ENCODE peak calls at places on chromosomes 13 and 19, in nine cellular contexts. M is A549, E is cardiac fibroblast, Z is uterus, Q is stomach, R is omental fat pad, C is fibroblast of lung, K is tibial artery, P is H9. U is an unnamed sample.

GRCh38 chr13:70568571-70568970 is 460.3 kb upstream of the KLHL1 start:
- DNase-seq in P (no peak), Z (no peak), C (peak), R (no peak), E (peak), Q (no peak), K (no peak), M (peak), U (no peak)

GRCh38 chr19:10876459-10877240 is 5.3 kb downstream of the CARM1 start:
- DNase-seq in M (no peak), P (no peak), Z (no peak), C (no peak), K (peak), R (no peak), E (no peak), Q (no peak), U (no peak)

GRCh38 chr19:38528213-38528755 is 89.5 kb downstream of the MAP4K1 start:
- DNase-seq in K (no peak), R (no peak), Q (no peak), P (no peak), Z (no peak), E (no peak), M (no peak), C (no peak), U (no peak)

GRCh38 chr19:28294395-28294794 is 918.6 kb downstream of the UQCRFS1 start:
- DNase-seq in C (no peak), E (peak), M (no peak), R (no peak), Q (no peak), P (no peak), Z (no peak), K (no peak), U (no peak)

GRCh38 chr19:33388817-33389573 is 15.5 kb downstream of the CEBPG start:
- DNase-seq in K (no peak), Z (peak), C (no peak), E (no peak), M (no peak), Q (no peak), R (no peak), P (no peak), U (no peak)

GRCh38 chr19:54420383-54421168 is 5.3 kb downstream of the TTYH1 start:
- DNase-seq in R (no peak), Z (no peak), P (peak), C (no peak), E (peak), K (no peak), M (no peak), Q (no peak), U (no peak)

GRCh38 chr13:91329736-91330135 is 17.8 kb upstream of the MIR17HG start:
- DNase-seq in M (no peak), E (no peak), P (no peak), Z (no peak), K (no peak), R (no peak), C (no peak), Q (no peak), U (no peak)

GRCh38 chr13:89163081-89163480 is 1491.9 kb downstream of the SLITRK5 start:
- DNase-seq in Q (no peak), K (no peak), M (no peak), Z (no peak), C (peak), P (no peak), E (no peak), R (no peak), U (no peak)

GRCh38 chr19:38543807-38544568 is 73.8 kb downstream of the MAP4K1 start:
- DNase-seq in E (peak), R (peak), P (peak), Z (peak), M (peak), Q (peak), K (peak), C (peak), U (peak)

GRCh38 chr13:54574791-54575190 is 1546.2 kb downstream of the OLFM4 start:
- DNase-seq in M (no peak), R (no peak), P (no peak), K (no peak), Q (no peak), C (no peak), E (no peak), Z (no peak), U (no peak)

GRCh38 chr19:41871573-41872383 is 5.3 kb upstream of the CD79A start:
- DNase-seq in P (no peak), C (no peak), Z (no peak), E (peak), M (no peak), K (no peak), R (no peak), Q (no peak), U (no peak)

GRCh38 chr19:10418281-10419199 is 1.8 kb upstream of the PDE4A start:
- DNase-seq in M (no peak), C (no peak), E (no peak), Z (no peak), Q (no peak), P (peak), K (no peak), R (no peak), U (no peak)

GRCh38 chr19:7177926-7178325 is 108.4 kb downstream of the ZNF557 start:
- DNase-seq in Q (no peak), R (no peak), Z (no peak), P (no peak), C (no peak), K (no peak), M (no peak), E (peak), U (no peak)

GRCh38 chr19:44878119-44878865 is 12.8 kb upstream of the TOMM40 start:
- DNase-seq in E (no peak), P (no peak), R (no peak), Q (no peak), C (no peak), M (no peak), K (no peak), Z (no peak), U (no peak)

GRCh38 chr19:8552810-8553209 is 24.4 kb downstream of the MYO1F start:
- DNase-seq in P (peak), R (no peak), Z (no peak), K (no peak), C (peak), E (peak), M (peak), Q (no peak), U (no peak)

GRCh38 chr19:42105358-42105757 is 26.9 kb downstream of the POU2F2 start:
- DNase-seq in K (no peak), M (no peak), P (no peak), C (no peak), E (no peak), Q (no peak), R (no peak), Z (no peak), U (no peak)

GRCh38 chr13:43132228-43132627 is 108.8 kb downstream of the DNAJC15 start:
- DNase-seq in Z (no peak), Q (peak), M (peak), R (no peak), K (no peak), E (peak), C (peak), P (peak), U (no peak)

GRCh38 chr13:23652909-23653726 is 82.9 kb downstream of the TNFRSF19 start:
- DNase-seq in M (no peak), K (no peak), C (no peak), P (no peak), Q (no peak), Z (no peak), R (no peak), E (no peak), U (no peak)

DNA sequence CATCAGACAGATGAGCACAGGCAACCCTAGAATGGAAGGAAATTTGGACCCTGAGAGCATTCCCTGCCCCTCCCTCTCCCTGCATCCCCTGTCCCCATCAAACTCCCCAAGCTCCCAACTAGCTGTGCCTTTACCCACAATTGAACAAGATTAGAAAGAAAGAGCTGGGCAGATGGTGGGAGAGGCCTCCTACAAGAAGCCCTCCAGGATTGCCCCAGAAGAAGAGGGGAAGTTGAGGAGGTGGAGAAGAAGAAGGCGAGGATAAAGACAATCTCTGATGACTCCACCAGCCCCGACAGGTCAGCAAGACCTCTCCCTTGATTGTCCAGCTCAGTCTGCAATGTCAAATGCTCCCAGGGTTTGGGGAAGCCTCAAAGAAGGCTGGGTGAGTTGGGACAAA is 11.9 kb downstream of the UNC13A start:
- DNase-seq in P (no peak), R (no peak), C (no peak), E (no peak), Q (no peak), Z (no peak), K (no peak), M (no peak), U (no peak)
- TF ChIP-seq CTCF in P (no peak), R (no peak), C (no peak), E (no peak), Q (no peak), Z (no peak), K (no peak), M (no peak), U (no peak)

GRCh38 chr13:102567857-102568256 is 28.9 kb upstream of the TPP2 start:
- DNase-seq in M (no peak), K (no peak), Z (no peak), C (no peak), E (no peak), Q (no peak), R (no peak), P (no peak), U (no peak)
- TF ChIP-seq CTCF in M (no peak), K (no peak), Z (no peak), C (no peak), E (no peak), Q (no peak), R (no peak), P (no peak), U (no peak)

GRCh38 chr19:15453091-15453498 is 3.3 kb upstream of the WIZ start:
- DNase-seq in R (no peak), Q (no peak), M (no peak), K (no peak), C (no peak), Z (no peak), P (peak), E (peak), U (no peak)
- TF ChIP-seq CTCF in R (no peak), Q (peak), M (no peak), K (no peak), C (peak), Z (no peak), P (peak), E (peak), U (no peak)

GRCh38 chr13:110559429-110559943 is 2.0 kb downstream of the RAB20 start:
- DNase-seq in K (peak), P (no peak), C (peak), E (peak), Z (no peak), R (no peak), M (no peak), Q (peak), U (no peak)
- TF ChIP-seq CTCF in K (peak), P (no peak), C (no peak), E (no peak), Z (no peak), R (no peak), M (no peak), Q (no peak), U (no peak)

DNA sequence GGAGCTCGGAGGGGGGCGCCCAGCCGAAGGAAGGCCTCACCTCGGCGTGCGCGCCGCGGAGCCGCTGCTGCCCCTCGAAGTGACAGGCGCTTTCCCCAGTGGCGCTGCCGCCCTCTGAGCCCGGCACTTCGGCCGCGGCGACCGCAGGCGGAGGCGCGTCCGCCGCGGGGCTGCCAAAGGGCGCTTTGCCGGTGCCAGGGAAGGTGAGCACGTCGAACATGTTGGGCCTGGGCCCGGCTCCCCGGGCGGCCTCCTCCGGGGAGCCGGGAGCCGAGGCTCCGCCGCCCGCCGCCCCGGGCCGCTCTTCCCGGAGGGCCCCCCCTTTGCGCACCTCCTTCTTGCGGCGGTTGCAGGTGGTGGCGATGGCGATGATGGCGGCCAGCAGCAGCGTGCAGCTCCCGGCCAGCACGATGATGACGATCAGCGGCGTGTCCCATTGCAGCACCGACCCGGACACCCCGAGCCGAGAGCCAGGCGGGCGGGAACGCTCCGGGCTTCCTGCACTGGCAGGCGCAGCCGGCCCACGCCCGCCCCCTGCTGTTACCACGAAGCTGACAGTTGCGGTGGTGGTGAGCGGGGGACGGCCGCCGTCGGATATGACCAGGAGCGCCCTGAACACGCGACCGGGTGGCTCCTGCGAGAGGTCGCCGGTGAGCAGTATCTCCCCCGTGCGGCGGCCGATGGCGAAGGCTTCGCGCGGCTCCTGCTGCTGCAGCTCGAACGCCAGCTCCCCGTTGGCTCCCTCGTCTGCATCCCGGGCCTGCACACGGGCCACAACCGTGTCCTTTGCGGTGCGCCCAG is 2.5 kb downstream of the PCDH8 start:
- DNase-seq in Q (no peak), R (no peak), P (peak), E (peak), M (no peak), K (no peak), C (peak), Z (no peak), U (no peak)
- TF ChIP-seq CTCF in Q (no peak), R (no peak), P (peak), E (no peak), M (no peak), K (no peak), C (no peak), Z (no peak), U (peak)